ENCODE peak calls at places on chromosomes 2 and 18, in five cellular contexts. H is stomach, I is spleen, F is IMR-90, O is adrenal gland. C is an unnamed sample.

GRCh38 chr2:64645014-64645418 is 8.7 kb downstream of the SERTAD2 start:
- DNase-seq in H (peak; percentile 52), I (no peak), F (peak; percentile 68), O (peak; percentile 72), C (peak; percentile 76)

GRCh38 chr2:39494784-39495251 is 57.7 kb upstream of the MAP4K3 start:
- DNase-seq in H (no peak), I (no peak), F (peak; percentile 98), O (no peak), C (no peak)

GRCh38 chr2:171149986-171150693 is 10.6 kb downstream of the TLK1 start:
- DNase-seq in H (no peak), I (no peak), F (no peak), O (no peak), C (no peak)

GRCh38 chr2:230751062-230751461 is 38.4 kb downstream of the CAB39 start:
- DNase-seq in H (no peak), I (no peak), F (peak; percentile 88), O (no peak), C (no peak)

GRCh38 chr2:218888341-218888740 is 7.7 kb downstream of the WNT10A start:
- DNase-seq in H (no peak), I (peak; percentile 62), F (no peak), O (no peak), C (no peak)

GRCh38 chr2:69169990-69170389 is 157.0 kb downstream of the ANTXR1 start:
- DNase-seq in H (no peak), I (no peak), F (no peak), O (no peak), C (no peak)

GRCh38 chr2:230928701-230929380 is 3.8 kb upstream of the GPR55 start:
- DNase-seq in H (no peak), I (peak; percentile 47), F (no peak), O (no peak), C (no peak)

GRCh38 chr18:33745396-33745795 is 167.4 kb downstream of the ASXL3 start:
- DNase-seq in H (no peak), I (no peak), F (no peak), O (no peak), C (no peak)

GRCh38 chr2:221844966-221845365 is 272.9 kb upstream of the EPHA4 start:
- DNase-seq in H (no peak), I (no peak), F (no peak), O (no peak), C (no peak)

GRCh38 chr2:101608411-101609317 is 88.8 kb upstream of the MAP4K4 start:
- DNase-seq in H (no peak), I (no peak), F (no peak), O (no peak), C (no peak)

DNA sequence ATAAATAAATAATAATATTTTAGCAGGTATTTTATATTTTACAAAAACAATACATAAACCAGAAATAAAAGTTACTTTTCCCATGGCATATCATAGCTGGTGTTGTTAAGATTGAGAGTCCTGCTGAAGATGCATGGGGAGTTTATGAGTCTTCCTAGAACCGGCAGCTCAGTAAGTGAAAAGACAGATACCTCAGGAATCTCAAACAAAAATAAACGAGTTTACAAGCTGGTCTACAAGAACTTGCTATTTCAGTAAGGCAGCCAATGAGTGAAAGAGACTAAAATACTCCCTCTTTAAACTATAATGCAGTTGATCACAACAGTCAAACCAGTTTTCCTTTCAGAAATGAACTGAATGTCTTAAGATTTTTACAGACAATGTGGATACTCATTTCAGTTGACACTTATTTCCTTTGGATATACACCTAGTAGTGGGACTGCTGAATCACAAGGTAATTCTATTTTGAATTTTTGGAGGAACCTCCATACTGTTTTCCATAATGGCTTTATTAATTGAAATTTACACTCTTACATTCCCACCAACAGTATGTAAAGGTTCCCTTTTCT is 8.9 kb downstream of the GAREM1 start:
- DNase-seq in H (no peak), I (no peak), F (peak; percentile 39), O (no peak), C (no peak)
- TF ChIP-seq CTCF in H (no peak), I (no peak), F (peak; percentile 18), O (no peak), C (no peak)

GRCh38 chr2:43566461-43566729 is 29.4 kb downstream of the THADA start:
- DNase-seq in H (no peak), I (no peak), F (no peak), O (no peak), C (no peak)

GRCh38 chr2:43568226-43568625 is 27.6 kb downstream of the THADA start:
- DNase-seq in H (no peak), I (no peak), F (no peak), O (no peak), C (no peak)

GRCh38 chr2:43569921-43570320 is 25.9 kb downstream of the THADA start:
- DNase-seq in H (no peak), I (no peak), F (no peak), O (no peak), C (no peak)
- TF ChIP-seq POLR2A in H (no peak), I (no peak), F (no peak), O (no peak), C (no peak)

DNA sequence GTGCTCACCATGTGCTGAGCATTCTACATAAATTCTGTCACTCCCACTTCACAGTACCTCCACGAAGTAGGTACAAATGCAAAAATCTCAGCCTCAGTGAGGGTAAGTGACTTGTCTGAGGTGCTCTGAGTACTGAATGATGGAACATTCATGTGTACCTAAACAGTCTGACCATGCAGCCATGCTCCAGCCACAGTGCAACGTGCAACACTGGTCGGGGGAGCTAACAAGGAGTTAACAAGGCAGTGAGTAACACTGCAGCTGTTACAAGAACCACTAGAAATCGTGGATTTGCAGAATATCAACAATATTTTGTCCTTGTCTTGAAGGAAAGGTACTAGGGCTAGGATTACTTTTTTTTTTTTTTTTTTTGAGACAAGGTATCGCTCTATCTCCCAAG is 36.6 kb upstream of the NDUFV2 start:
- DNase-seq in H (no peak), I (no peak), F (no peak), O (no peak), C (no peak)
- H3K4me3 ChIP-seq in H (no peak overlapping the region), I (no peak overlapping the region), F (no peak overlapping the region), O (no peak overlapping the region), C (no peak overlapping the region)

GRCh38 chr2:145635706-145636427 is 1115.9 kb upstream of the ZEB2 start:
- DNase-seq in H (no peak), I (no peak), F (peak; percentile 86), O (no peak), C (no peak)
- TF ChIP-seq CTCF in H (no peak), I (no peak), F (no peak), O (no peak), C (no peak)

DNA sequence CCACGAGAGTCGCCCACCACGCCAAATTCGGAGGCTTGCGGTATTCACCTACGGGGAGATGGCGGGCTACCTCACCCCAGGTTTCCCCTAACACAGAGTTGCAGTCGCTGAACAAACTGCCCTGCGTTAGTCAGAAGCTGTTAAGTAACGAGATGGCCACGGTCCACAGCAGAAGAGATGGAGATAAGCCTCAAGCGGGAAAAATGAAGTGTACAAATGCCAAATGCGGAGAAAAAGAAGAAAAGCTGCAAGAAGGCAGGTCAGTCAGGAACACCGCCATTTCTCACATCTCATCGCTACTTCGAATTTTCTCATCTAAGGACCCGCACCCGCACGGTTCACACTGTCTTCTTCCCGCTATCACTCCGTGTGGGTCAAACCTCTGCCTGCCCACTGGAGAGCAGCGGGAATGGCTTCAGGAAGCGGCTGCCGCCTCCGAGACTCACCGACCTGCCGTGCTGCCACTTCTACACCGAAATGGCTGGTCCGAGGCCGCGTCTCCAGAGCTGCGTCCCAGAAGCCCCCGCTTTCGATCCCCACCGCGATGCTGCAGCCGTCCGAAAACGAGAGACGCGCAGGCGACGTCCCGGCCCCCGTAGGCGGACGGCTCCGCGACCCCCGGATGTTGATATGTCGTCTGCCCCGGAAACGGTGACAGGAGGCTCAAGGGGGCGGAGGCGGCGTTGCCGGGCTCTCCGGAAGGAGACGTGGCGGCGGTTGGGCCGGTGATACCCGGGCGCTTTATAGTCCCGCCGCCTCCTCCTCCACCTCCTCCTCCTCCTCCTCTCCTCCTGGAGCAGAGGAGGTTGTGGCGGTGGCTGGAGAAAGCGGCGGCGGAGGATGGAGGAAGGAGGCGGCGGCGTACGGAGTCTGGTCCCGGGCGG is at the start of the genes ASB3 and ERLEC1:
- DNase-seq in H (peak; percentile 88), I (peak; percentile 98), F (peak; percentile 85), O (peak; percentile 92), C (peak; percentile 91)
- TF ChIP-seq POLR2A in H (no peak), I (no peak), F (peak; percentile 92), O (no peak), C (peak; percentile 66)

DNA sequence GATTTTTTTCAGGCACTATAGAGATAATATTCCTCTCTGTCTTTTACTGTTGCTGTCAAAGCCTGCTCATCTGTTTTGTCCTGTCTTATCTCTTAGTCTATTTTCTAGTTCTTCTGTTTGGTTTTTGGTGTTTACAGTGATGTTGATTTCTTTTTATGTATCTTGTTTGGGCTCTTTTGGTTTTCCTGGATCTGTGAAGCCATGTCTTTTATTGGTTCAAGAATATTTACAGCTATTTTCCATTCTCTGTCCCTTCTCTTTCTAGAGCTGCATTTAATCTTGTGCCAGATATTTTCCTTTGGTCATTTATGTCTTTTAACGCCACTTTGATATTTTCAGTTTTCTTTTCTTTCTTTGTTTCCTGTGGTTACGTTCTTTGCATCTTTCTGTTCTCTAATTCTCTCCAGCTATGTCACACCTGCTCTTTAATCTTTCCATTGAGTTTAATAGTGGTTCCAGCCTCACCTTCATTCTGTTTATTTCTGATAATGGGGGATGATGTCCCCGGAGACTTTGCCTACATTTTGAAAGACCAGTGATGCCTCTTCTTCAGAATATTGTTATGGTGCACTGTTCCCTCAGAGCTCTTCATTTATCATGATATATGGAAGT is 32.0 kb downstream of the SMCHD1 start:
- DNase-seq in H (no peak), I (no peak), F (no peak), O (no peak), C (no peak)
- H3K4me3 ChIP-seq in H (no peak overlapping the region), I (no peak overlapping the region), F (no peak overlapping the region), O (no peak overlapping the region), C (no peak overlapping the region)

GRCh38 chr2:94874277-94874997 is 3.2 kb downstream of the TEKT4 start:
- DNase-seq in H (peak; percentile 56), I (peak; percentile 83), F (peak; percentile 6), O (no peak), C (peak; percentile 87)
- TF ChIP-seq CTCF in H (peak; percentile 85), I (peak; percentile 47), F (peak; percentile 98), O (peak; percentile 65), C (peak; percentile 79)